ENCODE peak calls at places on chromosomes 2 and 18, in nine cellular contexts. P, S, X, W, Q, C, V, F and B are unnamed samples.

GRCh38 chr18:43396266-43396665 is 119.0 kb upstream of the SYT4 start:
- DNase-seq in F (no peak), W (no peak), S (no peak), X (peak; percentile 12), P (no peak), C (no peak), V (peak; percentile 35), Q (peak; percentile 37), B (no peak)

GRCh38 chr18:42977982-42978595 is 137.4 kb downstream of the RIT2 start:
- DNase-seq in W (no peak), P (no peak), V (no peak), F (no peak), S (no peak), X (no peak), Q (no peak), C (no peak), B (no peak)

GRCh38 chr2:11379558-11379957 is 35.1 kb upstream of the ROCK2 start:
- DNase-seq in P (no peak), F (no peak), Q (peak; percentile 40), S (no peak), V (peak; percentile 59), C (no peak), W (no peak), X (peak; percentile 56), B (no peak)

GRCh38 chr18:8359076-8359475 is 250.2 kb upstream of the RAB12 start:
- DNase-seq in P (no peak), Q (no peak), V (no peak), X (no peak), W (no peak), F (no peak), S (no peak), C (no peak), B (no peak)

GRCh38 chr2:25165992-25166618 is 2.3 kb downstream of the POMC start:
- DNase-seq in X (no peak), C (no peak), S (no peak), W (no peak), Q (no peak), F (no peak), V (no peak), P (no peak), B (no peak)

GRCh38 chr2:205716126-205716525 is 33.8 kb downstream of the NRP2 start:
- DNase-seq in S (no peak), C (no peak), F (no peak), X (no peak), W (no peak), P (no peak), V (no peak), Q (no peak), B (no peak)

GRCh38 chr2:72092099-72092498 is 55.6 kb downstream of the CYP26B1 start:
- DNase-seq in S (no peak), P (no peak), W (no peak), C (no peak), Q (no peak), F (no peak), V (no peak), X (no peak), B (no peak)

GRCh38 chr2:212170382-212170781 is 368.2 kb downstream of the ERBB4 start:
- DNase-seq in P (no peak), V (no peak), Q (no peak), W (no peak), X (no peak), S (no peak), C (no peak), F (no peak), B (no peak)

GRCh38 chr2:219159771-219160185 is 837 bp downstream of the NHEJ1 start:
- DNase-seq in C (no peak), W (no peak), S (no peak), F (no peak), V (peak; percentile 8), P (no peak), Q (no peak), X (no peak), B (no peak)

GRCh38 chr18:58135170-58135569 is 91.1 kb downstream of the NEDD4L start:
- DNase-seq in P (no peak), X (peak; percentile 96), V (peak; percentile 20), W (no peak), S (peak; percentile 83), Q (peak; percentile 95), F (no peak), C (no peak), B (no peak)

GRCh38 chr2:162729469-162729868 is 109.1 kb downstream of the KCNH7 start:
- DNase-seq in F (no peak), V (no peak), C (no peak), Q (no peak), W (no peak), S (no peak), P (no peak), X (no peak), B (no peak)

GRCh38 chr2:133837441-133838090 is 269.3 kb upstream of the NCKAP5 start:
- DNase-seq in V (peak; percentile 21), Q (peak; percentile 32), C (no peak), X (no peak), S (no peak), F (no peak), P (no peak), W (no peak), B (no peak)

GRCh38 chr2:48870503-48870902 is 115.0 kb upstream of the LHCGR start:
- DNase-seq in X (no peak), V (no peak), S (no peak), W (no peak), C (no peak), P (no peak), F (no peak), Q (no peak), B (no peak)

GRCh38 chr2:218260742-218261423 is at the start of gene GPBAR1:
- DNase-seq in S (no peak), Q (no peak), V (no peak), F (no peak), X (no peak), P (peak; percentile 81), W (peak; percentile 52), C (peak; percentile 85), B (no peak)

DNA sequence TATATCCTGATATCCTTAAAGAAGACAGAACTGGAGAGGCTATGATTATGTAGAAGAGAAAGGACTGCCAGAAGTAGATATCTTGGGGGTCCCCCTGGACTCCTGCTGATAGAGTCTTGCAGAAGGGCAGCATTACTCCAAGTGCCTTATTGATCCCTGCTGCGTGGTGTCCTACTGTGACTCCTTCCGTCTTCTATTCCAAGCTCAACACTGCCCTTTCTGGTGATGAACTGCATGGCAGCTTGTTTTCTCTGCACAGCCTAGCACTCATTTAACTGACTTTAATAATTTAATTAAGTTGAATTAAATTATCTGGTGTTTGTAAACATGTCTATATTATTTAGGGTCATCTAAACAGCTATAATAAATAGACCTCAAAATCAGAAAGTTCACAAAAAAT is 194.1 kb upstream of the DSEL start:
- DNase-seq in W (no peak), F (no peak), P (no peak), C (no peak), S (no peak), X (peak; percentile 10), V (no peak), Q (no peak), B (no peak)
- TF ChIP-seq CTCF in W (no peak), F (peak; percentile 43), P (no peak), C (peak; percentile 35), S (no peak), X (peak; percentile 39), V (no peak), Q (peak; percentile 21), B (peak; percentile 20)

GRCh38 chr2:35116151-35116550 is 1239.4 kb upstream of the CRIM1 start:
- DNase-seq in Q (no peak), C (no peak), F (no peak), X (no peak), S (no peak), W (no peak), V (no peak), P (no peak), B (no peak)

GRCh38 chr2:35114765-35115164 is 1240.8 kb upstream of the CRIM1 start:
- DNase-seq in F (no peak), V (no peak), X (no peak), Q (no peak), S (no peak), P (no peak), C (no peak), W (no peak), B (no peak)
- TF ChIP-seq CTCF in F (peak; percentile 44), V (no peak), X (no peak), Q (no peak), S (no peak), P (no peak), C (peak; percentile 13), W (no peak), B (peak; percentile 58)

GRCh38 chr2:159938375-159938774 is 124.0 kb downstream of the PLA2R1 start:
- DNase-seq in X (no peak), Q (no peak), P (no peak), S (no peak), C (no peak), F (no peak), V (no peak), W (no peak), B (no peak)

GRCh38 chr2:159942149-159942548 is 120.3 kb downstream of the PLA2R1 start:
- DNase-seq in Q (no peak), P (no peak), V (peak; percentile 81), F (no peak), C (no peak), X (peak; percentile 61), S (no peak), W (no peak), B (no peak)

GRCh38 chr2:159941729-159942128 is 120.7 kb downstream of the PLA2R1 start:
- DNase-seq in F (no peak), V (peak; percentile 26), S (no peak), P (no peak), X (no peak), Q (no peak), C (no peak), W (no peak), B (no peak)

GRCh38 chr2:159936471-159936870 is 125.9 kb downstream of the PLA2R1 start:
- DNase-seq in S (no peak), P (no peak), C (no peak), W (no peak), F (no peak), V (no peak), Q (no peak), X (no peak), B (no peak)

GRCh38 chr2:159939946-159940345 is 122.5 kb downstream of the PLA2R1 start:
- DNase-seq in X (no peak), S (no peak), C (no peak), V (peak; percentile 62), W (no peak), Q (peak; percentile 36), F (no peak), P (no peak), B (no peak)
- TF ChIP-seq CTCF in X (peak; percentile 36), S (peak; percentile 30), C (peak; percentile 26), V (peak; percentile 49), W (no peak), Q (peak; percentile 40), F (peak; percentile 48), P (no peak), B (peak; percentile 32)

GRCh38 chr2:211093743-211094303 is 537.4 kb downstream of the CPS1 start:
- DNase-seq in Q (no peak), W (no peak), P (no peak), V (peak; percentile 9), C (no peak), F (no peak), S (no peak), X (no peak), B (no peak)
- TF ChIP-seq CTCF in Q (peak; percentile 59), W (no peak), P (no peak), V (peak; percentile 52), C (peak; percentile 40), F (peak; percentile 55), S (no peak), X (no peak), B (peak; percentile 57)

GRCh38 chr2:222561817-222562424 is 94.0 kb downstream of the FARSB start:
- DNase-seq in S (no peak), X (peak; percentile 66), V (peak; percentile 81), P (no peak), C (no peak), F (peak; percentile 61), Q (peak; percentile 63), W (no peak), B (peak; percentile 41)
- TF ChIP-seq CTCF in S (peak; percentile 62), X (peak; percentile 79), V (peak; percentile 88), P (no peak), C (peak; percentile 49), F (peak; percentile 78), Q (peak; percentile 80), W (peak; percentile 60), B (peak; percentile 74)